ENCODE peak calls at places on chromosomes 1 and 21, in seven cellular contexts. One of them, this sample, is unnamed.

GRCh38 chr21:29581393-29581792 is 282.7 kb downstream of the BACH1 start:
- DNase-seq in effector CD4-positive, alpha-beta T cell: no peak
- DNase-seq in bronchial epithelial cell: no peak
- DNase-seq in GF-D8: no peak
- DNase-seq in tibial artery: no peak
- DNase-seq in A549: no peak
- DNase-seq in NCI-H2227 treated with DMSO at 0.1 percent for 48 hours: no peak
- DNase-seq in this sample: no peak

GRCh38 chr1:59427784-59428183 is 130.9 kb downstream of the FGGY start:
- DNase-seq in effector CD4-positive, alpha-beta T cell: no peak
- DNase-seq in bronchial epithelial cell: no peak
- DNase-seq in GF-D8: no peak
- DNase-seq in tibial artery: no peak
- DNase-seq in A549: no peak
- DNase-seq in NCI-H2227 treated with DMSO at 0.1 percent for 48 hours: no peak
- DNase-seq in this sample: no peak

GRCh38 chr1:36516372-36517018 is 33.8 kb upstream of the CSF3R start:
- DNase-seq in effector CD4-positive, alpha-beta T cell: peak
- DNase-seq in bronchial epithelial cell: peak
- DNase-seq in GF-D8: peak
- DNase-seq in tibial artery: peak
- DNase-seq in A549: peak
- DNase-seq in NCI-H2227 treated with DMSO at 0.1 percent for 48 hours: peak
- DNase-seq in this sample: peak

GRCh38 chr1:191963286-191963685 is 195.0 kb upstream of the RGS18 start:
- DNase-seq in effector CD4-positive, alpha-beta T cell: no peak
- DNase-seq in bronchial epithelial cell: peak
- DNase-seq in GF-D8: no peak
- DNase-seq in tibial artery: no peak
- DNase-seq in A549: no peak
- DNase-seq in NCI-H2227 treated with DMSO at 0.1 percent for 48 hours: no peak
- DNase-seq in this sample: peak

GRCh38 chr1:201888282-201889033 is at the start of gene SHISA4:
- DNase-seq in effector CD4-positive, alpha-beta T cell: no peak
- DNase-seq in bronchial epithelial cell: peak
- DNase-seq in GF-D8: no peak
- DNase-seq in tibial artery: peak
- DNase-seq in A549: peak
- DNase-seq in NCI-H2227 treated with DMSO at 0.1 percent for 48 hours: peak
- DNase-seq in this sample: no peak

GRCh38 chr1:2322065-2322571 is 69.2 kb downstream of the MORN1 start:
- DNase-seq in effector CD4-positive, alpha-beta T cell: no peak
- DNase-seq in bronchial epithelial cell: peak
- DNase-seq in GF-D8: no peak
- DNase-seq in tibial artery: peak
- DNase-seq in A549: no peak
- DNase-seq in NCI-H2227 treated with DMSO at 0.1 percent for 48 hours: no peak
- DNase-seq in this sample: peak

GRCh38 chr1:115179397-115179835 is 90.1 kb upstream of the TSPAN2 start:
- DNase-seq in effector CD4-positive, alpha-beta T cell: no peak
- DNase-seq in bronchial epithelial cell: peak
- DNase-seq in GF-D8: no peak
- DNase-seq in tibial artery: no peak
- DNase-seq in A549: peak
- DNase-seq in NCI-H2227 treated with DMSO at 0.1 percent for 48 hours: no peak
- DNase-seq in this sample: peak

GRCh38 chr1:28199328-28200233 is 23.1 kb upstream of the PTAFR start:
- DNase-seq in effector CD4-positive, alpha-beta T cell: peak
- DNase-seq in bronchial epithelial cell: no peak
- DNase-seq in GF-D8: peak
- DNase-seq in tibial artery: no peak
- DNase-seq in A549: no peak
- DNase-seq in NCI-H2227 treated with DMSO at 0.1 percent for 48 hours: no peak
- DNase-seq in this sample: no peak

GRCh38 chr1:157030728-157031127 is 14.8 kb downstream of the ARHGEF11 start:
- DNase-seq in effector CD4-positive, alpha-beta T cell: no peak
- DNase-seq in bronchial epithelial cell: no peak
- DNase-seq in GF-D8: no peak
- DNase-seq in tibial artery: no peak
- DNase-seq in A549: no peak
- DNase-seq in NCI-H2227 treated with DMSO at 0.1 percent for 48 hours: no peak
- DNase-seq in this sample: no peak

GRCh38 chr1:170414989-170415733 is 116.8 kb upstream of the GORAB start:
- DNase-seq in effector CD4-positive, alpha-beta T cell: no peak
- DNase-seq in bronchial epithelial cell: no peak
- DNase-seq in GF-D8: no peak
- DNase-seq in tibial artery: no peak
- DNase-seq in A549: no peak
- DNase-seq in NCI-H2227 treated with DMSO at 0.1 percent for 48 hours: no peak
- DNase-seq in this sample: no peak

GRCh38 chr1:238177960-238178359 is 287.2 kb upstream of the ZP4 start:
- DNase-seq in effector CD4-positive, alpha-beta T cell: no peak
- DNase-seq in bronchial epithelial cell: peak
- DNase-seq in GF-D8: no peak
- DNase-seq in tibial artery: no peak
- DNase-seq in A549: no peak
- DNase-seq in NCI-H2227 treated with DMSO at 0.1 percent for 48 hours: no peak
- DNase-seq in this sample: peak

GRCh38 chr21:42433946-42434551 is 30.3 kb downstream of the UBASH3A start:
- DNase-seq in effector CD4-positive, alpha-beta T cell: no peak
- DNase-seq in bronchial epithelial cell: peak
- DNase-seq in GF-D8: no peak
- DNase-seq in tibial artery: no peak
- DNase-seq in A549: no peak
- DNase-seq in NCI-H2227 treated with DMSO at 0.1 percent for 48 hours: no peak
- DNase-seq in this sample: peak

GRCh38 chr21:30882907-30883597 is 1.7 kb upstream of the KRTAP11-1 start:
- DNase-seq in effector CD4-positive, alpha-beta T cell: no peak
- DNase-seq in bronchial epithelial cell: peak
- DNase-seq in GF-D8: no peak
- DNase-seq in tibial artery: no peak
- DNase-seq in A549: no peak
- DNase-seq in NCI-H2227 treated with DMSO at 0.1 percent for 48 hours: no peak
- DNase-seq in this sample: peak

GRCh38 chr21:14901482-14901958 is 163.3 kb downstream of the NRIP1 start:
- DNase-seq in effector CD4-positive, alpha-beta T cell: no peak
- DNase-seq in bronchial epithelial cell: peak
- DNase-seq in GF-D8: no peak
- DNase-seq in tibial artery: no peak
- DNase-seq in A549: no peak
- DNase-seq in NCI-H2227 treated with DMSO at 0.1 percent for 48 hours: no peak
- DNase-seq in this sample: peak

GRCh38 chr21:44762221-44763049 is 39.2 kb downstream of the UBE2G2 start:
- DNase-seq in effector CD4-positive, alpha-beta T cell: no peak
- DNase-seq in bronchial epithelial cell: no peak
- DNase-seq in GF-D8: no peak
- DNase-seq in tibial artery: no peak
- DNase-seq in A549: no peak
- DNase-seq in NCI-H2227 treated with DMSO at 0.1 percent for 48 hours: no peak
- DNase-seq in this sample: no peak

GRCh38 chr1:167620002-167620401 is 10.0 kb upstream of the RCSD1 start:
- DNase-seq in effector CD4-positive, alpha-beta T cell: no peak
- DNase-seq in bronchial epithelial cell: no peak
- DNase-seq in GF-D8: no peak
- DNase-seq in tibial artery: no peak
- DNase-seq in A549: no peak
- DNase-seq in NCI-H2227 treated with DMSO at 0.1 percent for 48 hours: no peak
- DNase-seq in this sample: no peak

GRCh38 chr1:15231714-15232201 is 15.3 kb upstream of the FHAD1 start:
- DNase-seq in effector CD4-positive, alpha-beta T cell: no peak
- DNase-seq in bronchial epithelial cell: no peak
- DNase-seq in GF-D8: no peak
- DNase-seq in tibial artery: no peak
- DNase-seq in A549: no peak
- DNase-seq in NCI-H2227 treated with DMSO at 0.1 percent for 48 hours: no peak
- DNase-seq in this sample: no peak

GRCh38 chr1:150626150-150626549 is 3.3 kb downstream of the ENSA start:
- DNase-seq in effector CD4-positive, alpha-beta T cell: no peak
- DNase-seq in bronchial epithelial cell: peak
- DNase-seq in GF-D8: no peak
- DNase-seq in tibial artery: no peak
- DNase-seq in A549: no peak
- DNase-seq in NCI-H2227 treated with DMSO at 0.1 percent for 48 hours: no peak
- DNase-seq in this sample: peak

GRCh38 chr1:194014004-194014403 is 827.6 kb upstream of the B3GALT2 start:
- DNase-seq in effector CD4-positive, alpha-beta T cell: no peak
- DNase-seq in bronchial epithelial cell: peak
- DNase-seq in GF-D8: no peak
- DNase-seq in tibial artery: no peak
- DNase-seq in A549: no peak
- DNase-seq in NCI-H2227 treated with DMSO at 0.1 percent for 48 hours: no peak
- DNase-seq in this sample: peak

GRCh38 chr1:116001739-116002487 is 25.6 kb downstream of the SLC22A15 start:
- DNase-seq in effector CD4-positive, alpha-beta T cell: no peak
- DNase-seq in bronchial epithelial cell: peak
- DNase-seq in GF-D8: no peak
- DNase-seq in tibial artery: no peak
- DNase-seq in A549: peak
- DNase-seq in NCI-H2227 treated with DMSO at 0.1 percent for 48 hours: no peak
- DNase-seq in this sample: no peak

GRCh38 chr1:233367057-233367759 is 39.7 kb downstream of the MAP3K21 start:
- DNase-seq in effector CD4-positive, alpha-beta T cell: no peak
- DNase-seq in bronchial epithelial cell: no peak
- DNase-seq in GF-D8: no peak
- DNase-seq in tibial artery: no peak
- DNase-seq in A549: peak
- DNase-seq in NCI-H2227 treated with DMSO at 0.1 percent for 48 hours: no peak
- DNase-seq in this sample: peak

GRCh38 chr1:165887877-165888551 is 60.6 kb downstream of the UCK2 start:
- DNase-seq in effector CD4-positive, alpha-beta T cell: no peak
- DNase-seq in bronchial epithelial cell: peak
- DNase-seq in GF-D8: no peak
- DNase-seq in tibial artery: no peak
- DNase-seq in A549: no peak
- DNase-seq in NCI-H2227 treated with DMSO at 0.1 percent for 48 hours: no peak
- DNase-seq in this sample: no peak

GRCh38 chr1:13737388-13737787 is 37.4 kb downstream of the PRDM2 start:
- DNase-seq in effector CD4-positive, alpha-beta T cell: no peak
- DNase-seq in bronchial epithelial cell: no peak
- DNase-seq in GF-D8: no peak
- DNase-seq in tibial artery: no peak
- DNase-seq in A549: no peak
- DNase-seq in NCI-H2227 treated with DMSO at 0.1 percent for 48 hours: peak
- DNase-seq in this sample: no peak

GRCh38 chr1:8104278-8105236 is 78.4 kb upstream of the ERRFI1 start:
- DNase-seq in effector CD4-positive, alpha-beta T cell: no peak
- DNase-seq in bronchial epithelial cell: no peak
- DNase-seq in GF-D8: peak
- DNase-seq in tibial artery: no peak
- DNase-seq in A549: no peak
- DNase-seq in NCI-H2227 treated with DMSO at 0.1 percent for 48 hours: no peak
- DNase-seq in this sample: no peak

GRCh38 chr1:218499021-218499691 is 154.0 kb downstream of the TGFB2 start:
- DNase-seq in effector CD4-positive, alpha-beta T cell: no peak
- DNase-seq in bronchial epithelial cell: peak
- DNase-seq in GF-D8: no peak
- DNase-seq in tibial artery: no peak
- DNase-seq in A549: peak
- DNase-seq in NCI-H2227 treated with DMSO at 0.1 percent for 48 hours: no peak
- DNase-seq in this sample: no peak

GRCh38 chr1:185314416-185314815 is 2.6 kb downstream of the IVNS1ABP start:
- DNase-seq in effector CD4-positive, alpha-beta T cell: no peak
- DNase-seq in bronchial epithelial cell: no peak
- DNase-seq in GF-D8: no peak
- DNase-seq in tibial artery: no peak
- DNase-seq in A549: no peak
- DNase-seq in NCI-H2227 treated with DMSO at 0.1 percent for 48 hours: no peak
- DNase-seq in this sample: no peak

GRCh38 chr1:98674075-98674781 is 12.7 kb downstream of the SNX7 start:
- DNase-seq in effector CD4-positive, alpha-beta T cell: no peak
- DNase-seq in bronchial epithelial cell: peak
- DNase-seq in GF-D8: no peak
- DNase-seq in tibial artery: no peak
- DNase-seq in A549: no peak
- DNase-seq in NCI-H2227 treated with DMSO at 0.1 percent for 48 hours: no peak
- DNase-seq in this sample: no peak

GRCh38 chr1:208249300-208249699 is 5.1 kb upstream of the PLXNA2 start:
- DNase-seq in effector CD4-positive, alpha-beta T cell: no peak
- DNase-seq in bronchial epithelial cell: no peak
- DNase-seq in GF-D8: no peak
- DNase-seq in tibial artery: no peak
- DNase-seq in A549: no peak
- DNase-seq in NCI-H2227 treated with DMSO at 0.1 percent for 48 hours: no peak
- DNase-seq in this sample: no peak

GRCh38 chr1:15328245-15328784 is 81.3 kb downstream of the FHAD1 start:
- DNase-seq in effector CD4-positive, alpha-beta T cell: no peak
- DNase-seq in bronchial epithelial cell: no peak
- DNase-seq in GF-D8: no peak
- DNase-seq in tibial artery: no peak
- DNase-seq in A549: no peak
- DNase-seq in NCI-H2227 treated with DMSO at 0.1 percent for 48 hours: no peak
- DNase-seq in this sample: no peak

GRCh38 chr1:179955731-179956130 is 1.1 kb downstream of the CEP350 start:
- DNase-seq in effector CD4-positive, alpha-beta T cell: no peak
- DNase-seq in bronchial epithelial cell: no peak
- DNase-seq in GF-D8: peak
- DNase-seq in tibial artery: no peak
- DNase-seq in A549: no peak
- DNase-seq in NCI-H2227 treated with DMSO at 0.1 percent for 48 hours: no peak
- DNase-seq in this sample: no peak

GRCh38 chr1:185419718-185420117 is 102.7 kb upstream of the IVNS1ABP start:
- DNase-seq in effector CD4-positive, alpha-beta T cell: no peak
- DNase-seq in bronchial epithelial cell: no peak
- DNase-seq in GF-D8: no peak
- DNase-seq in tibial artery: no peak
- DNase-seq in A549: no peak
- DNase-seq in NCI-H2227 treated with DMSO at 0.1 percent for 48 hours: no peak
- DNase-seq in this sample: no peak

GRCh38 chr1:34885405-34886247 is 26.1 kb upstream of the SMIM12 start:
- DNase-seq in effector CD4-positive, alpha-beta T cell: no peak
- DNase-seq in bronchial epithelial cell: peak
- DNase-seq in GF-D8: no peak
- DNase-seq in tibial artery: peak
- DNase-seq in A549: no peak
- DNase-seq in NCI-H2227 treated with DMSO at 0.1 percent for 48 hours: no peak
- DNase-seq in this sample: peak

GRCh38 chr1:165871311-165872067 is 44.1 kb downstream of the UCK2 start:
- DNase-seq in effector CD4-positive, alpha-beta T cell: peak
- DNase-seq in bronchial epithelial cell: peak
- DNase-seq in GF-D8: peak
- DNase-seq in tibial artery: no peak
- DNase-seq in A549: peak
- DNase-seq in NCI-H2227 treated with DMSO at 0.1 percent for 48 hours: no peak
- DNase-seq in this sample: no peak

GRCh38 chr1:3389093-3389833 is 65.2 kb upstream of the ARHGEF16 start:
- DNase-seq in effector CD4-positive, alpha-beta T cell: no peak
- DNase-seq in bronchial epithelial cell: no peak
- DNase-seq in GF-D8: no peak
- DNase-seq in tibial artery: no peak
- DNase-seq in A549: no peak
- DNase-seq in NCI-H2227 treated with DMSO at 0.1 percent for 48 hours: no peak
- DNase-seq in this sample: no peak

GRCh38 chr1:225880210-225880584 is 2.0 kb downstream of the TMEM63A start:
- DNase-seq in effector CD4-positive, alpha-beta T cell: no peak
- DNase-seq in bronchial epithelial cell: no peak
- DNase-seq in GF-D8: no peak
- DNase-seq in tibial artery: no peak
- DNase-seq in A549: no peak
- DNase-seq in NCI-H2227 treated with DMSO at 0.1 percent for 48 hours: no peak
- DNase-seq in this sample: no peak

GRCh38 chr1:22975694-22976093 is 3.0 kb upstream of the LACTBL1 start:
- DNase-seq in effector CD4-positive, alpha-beta T cell: no peak
- DNase-seq in bronchial epithelial cell: peak
- DNase-seq in GF-D8: no peak
- DNase-seq in tibial artery: no peak
- DNase-seq in A549: no peak
- DNase-seq in NCI-H2227 treated with DMSO at 0.1 percent for 48 hours: no peak
- DNase-seq in this sample: no peak

GRCh38 chr1:224081604-224082003 is 32.3 kb upstream of the FBXO28 start:
- DNase-seq in effector CD4-positive, alpha-beta T cell: no peak
- DNase-seq in bronchial epithelial cell: no peak
- DNase-seq in GF-D8: no peak
- DNase-seq in tibial artery: no peak
- DNase-seq in A549: no peak
- DNase-seq in NCI-H2227 treated with DMSO at 0.1 percent for 48 hours: no peak
- DNase-seq in this sample: no peak

GRCh38 chr1:27630859-27631491 is 4.0 kb downstream of the FGR start:
- DNase-seq in effector CD4-positive, alpha-beta T cell: no peak
- DNase-seq in bronchial epithelial cell: no peak
- DNase-seq in GF-D8: no peak
- DNase-seq in tibial artery: no peak
- DNase-seq in A549: no peak
- DNase-seq in NCI-H2227 treated with DMSO at 0.1 percent for 48 hours: no peak
- DNase-seq in this sample: no peak